ENCODE peak calls at places on chromosome 15, in five cellular contexts. E, Y, P, C and Q are unnamed samples.

GRCh38 chr15:48090666-48091065 is 30.1 kb upstream of the SLC24A5 start:
- DNase-seq in E (no peak), Y (no peak), P (no peak), C (peak), Q (no peak)

GRCh38 chr15:97026781-97027180 is 696.3 kb downstream of the NR2F2 start:
- DNase-seq in E (no peak), Y (no peak), P (no peak), C (no peak), Q (no peak)

GRCh38 chr15:40984963-40985362 is 31.7 kb downstream of the CHAC1 start:
- DNase-seq in E (no peak), Y (no peak), P (no peak), C (no peak), Q (no peak)

GRCh38 chr15:31409196-31409595 is 82.6 kb downstream of the KLF13 start:
- DNase-seq in E (no peak), Y (no peak), P (no peak), C (no peak), Q (no peak)

GRCh38 chr15:43219929-43220886 is 610 bp downstream of the EPB42 start:
- DNase-seq in E (no peak), Y (no peak), P (no peak), C (no peak), Q (no peak)

GRCh38 chr15:26771917-26772587 is 814 bp downstream of the GABRB3 start:
- DNase-seq in E (no peak), Y (no peak), P (no peak), C (peak), Q (no peak)

GRCh38 chr15:70259030-70259424 is 161.3 kb upstream of the TLE3 start:
- DNase-seq in E (peak), Y (peak), P (peak), C (peak), Q (no peak)

GRCh38 chr15:70316059-70316600 is 218.4 kb upstream of the TLE3 start:
- DNase-seq in E (no peak), Y (no peak), P (no peak), C (no peak), Q (no peak)

GRCh38 chr15:51737538-51738305 is at the start of gene LYSMD2:
- DNase-seq in E (peak), Y (peak), P (peak), C (peak), Q (no peak)

GRCh38 chr15:47471020-47471419 is 246.3 kb upstream of the SEMA6D start:
- DNase-seq in E (no peak), Y (no peak), P (no peak), C (no peak), Q (no peak)

GRCh38 chr15:51589881-51590570 is 32.5 kb downstream of the DMXL2 start:
- DNase-seq in E (no peak), Y (no peak), P (no peak), C (no peak), Q (no peak)

GRCh38 chr15:70923311-70924080 is 30.9 kb downstream of the LRRC49 start:
- DNase-seq in E (no peak), Y (no peak), P (no peak), C (no peak), Q (no peak)

GRCh38 chr15:83066034-83066760 is 855 bp downstream of the BTBD1 start:
- DNase-seq in E (no peak), Y (no peak), P (no peak), C (no peak), Q (no peak)

GRCh38 chr15:85124173-85124572 is 142.5 kb downstream of the PDE8A start:
- DNase-seq in E (no peak), Y (no peak), P (no peak), C (peak), Q (no peak)

GRCh38 chr15:46177219-46177618 is 542.4 kb downstream of the SQOR start:
- DNase-seq in E (no peak), Y (no peak), P (no peak), C (no peak), Q (no peak)